ENCODE peak calls at places on chromosomes 16 and 17, in four cellular contexts. O, P, C and Y are unnamed samples. For H3K27me3, the result is how much of the 10 kb centered on the place peaks cover.

GRCh38 chr16:23755484-23755809 is 621 bp downstream of the CHP2 start:
- DNase-seq in P (no peak), O (no peak), C (no peak), Y (no peak)

GRCh38 chr17:62720126-62720850 is 87.8 kb downstream of the MARCHF10 start:
- DNase-seq in O (no peak), P (no peak), C (no peak), Y (no peak)

GRCh38 chr16:9521749-9522370 is 430.4 kb downstream of the HAPSTR1 start:
- DNase-seq in P (no peak), O (no peak), C (no peak), Y (no peak)

GRCh38 chr17:68455756-68456528 is 1.4 kb downstream of the WIPI1 start:
- DNase-seq in C (peak), O (no peak), P (peak), Y (peak)

GRCh38 chr17:59810894-59811153 is 81.9 kb downstream of the TUBD1 start:
- DNase-seq in O (no peak), P (no peak), C (no peak), Y (no peak)

GRCh38 chr17:72542317-72542716 is 421.5 kb downstream of the SOX9 start:
- DNase-seq in O (no peak), C (no peak), P (no peak), Y (no peak)

GRCh38 chr16:19166500-19166899 is 1.5 kb upstream of the SYT17 start:
- DNase-seq in P (no peak), O (no peak), C (peak), Y (no peak)

GRCh38 chr16:23141500-23141899 is 7.8 kb downstream of the USP31 start:
- DNase-seq in O (no peak), C (no peak), P (no peak), Y (no peak)

GRCh38 chr17:27920569-27920968 is 27.4 kb upstream of the LYRM9 start:
- DNase-seq in P (no peak), C (no peak), O (no peak), Y (no peak)

GRCh38 chr17:49646391-49647255 is 31.3 kb downstream of the SPOP start:
- DNase-seq in P (peak), C (peak), O (no peak), Y (peak)

GRCh38 chr16:85176541-85177447 is 64.5 kb upstream of the CIBAR2 start:
- DNase-seq in C (no peak), O (no peak), P (no peak), Y (no peak)

GRCh38 chr16:424033-424622 is 1.3 kb upstream of the RAB11FIP3 start:
- DNase-seq in C (peak), P (peak), O (no peak), Y (peak)

GRCh38 chr16:63702981-63703590 is 1418.8 kb downstream of the CDH11 start:
- DNase-seq in O (peak), P (no peak), C (no peak), Y (no peak)
- TF ChIP-seq CTCF in O (no peak), P (no peak), C (no peak), Y (peak)

DNA sequence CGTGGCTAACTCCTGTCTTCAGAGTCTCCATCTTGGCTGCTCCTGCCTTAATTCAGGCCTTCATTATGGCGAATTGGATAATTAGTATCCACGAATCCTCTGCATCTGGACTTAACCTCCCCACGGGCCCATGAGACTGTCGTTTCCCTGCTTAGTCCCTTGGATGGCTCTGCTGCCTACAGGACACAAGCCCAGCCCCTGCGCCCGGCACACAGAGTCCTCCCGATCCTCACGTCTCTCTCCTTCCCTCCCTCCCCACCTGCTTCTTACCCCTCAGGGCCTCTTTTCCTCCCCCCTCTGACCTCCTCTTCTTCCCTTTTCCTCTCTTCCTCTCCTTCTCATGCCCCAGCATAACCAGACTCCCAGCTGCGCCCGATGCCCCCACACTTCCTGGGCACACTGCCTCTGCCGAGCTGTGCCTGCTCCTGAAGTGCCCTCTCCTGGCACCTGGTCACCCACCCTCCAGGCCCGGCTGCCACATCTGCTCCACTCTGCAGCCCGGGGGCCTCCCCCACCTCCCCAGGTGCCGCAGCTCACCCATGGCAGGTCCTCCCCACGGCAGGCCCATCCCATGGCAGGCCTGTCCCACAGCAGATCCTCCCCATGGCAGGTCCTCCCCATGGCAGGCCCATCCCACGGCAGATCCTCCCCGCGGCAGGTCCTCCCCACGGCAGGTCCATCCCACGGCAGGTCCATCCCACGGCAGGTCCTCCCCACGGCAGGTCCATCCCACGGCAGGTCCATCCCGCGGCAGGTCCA is 45.9 kb downstream of the RPH3AL start:
- DNase-seq in C (no peak), P (no peak), O (no peak), Y (no peak)
- H3K27ac ChIP-seq in C (no peak), P (no peak), O (no peak), Y (no peak)

DNA sequence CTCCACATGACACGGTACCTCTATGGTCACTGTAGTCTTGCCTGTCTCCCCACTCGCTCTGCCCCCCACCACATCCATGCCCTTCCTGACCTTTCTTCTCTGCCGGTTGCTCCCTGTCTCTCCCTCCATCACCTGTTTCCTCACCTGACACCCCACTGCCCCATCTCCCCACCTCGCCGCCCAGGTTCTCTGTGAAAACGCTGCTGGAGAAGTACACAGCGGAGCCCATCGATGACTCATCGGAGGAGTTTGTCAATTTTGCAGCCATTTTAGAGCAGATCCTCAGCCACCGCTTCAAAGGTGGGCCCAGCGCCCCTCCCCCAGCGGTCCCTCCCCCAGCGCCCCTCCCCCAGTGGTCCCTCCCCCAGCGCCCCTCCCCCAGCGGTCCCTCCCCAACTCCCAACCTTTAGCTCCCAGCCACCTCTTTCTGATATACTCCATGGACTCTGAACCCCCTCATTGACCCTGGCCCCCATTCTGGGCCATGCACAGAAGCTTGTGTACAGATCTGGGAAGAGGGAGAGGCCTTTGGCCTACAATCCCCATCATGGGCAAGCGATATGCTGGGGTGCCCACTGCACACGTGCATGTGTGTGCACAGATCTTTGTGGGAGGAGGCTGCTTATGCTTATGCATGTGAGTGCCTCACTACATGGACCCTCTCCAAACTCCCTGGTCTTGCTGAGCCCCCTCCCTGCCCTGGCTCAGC is 4.1 kb downstream of the RUNDC3A start:
- DNase-seq in P (no peak), O (no peak), C (no peak), Y (no peak)
- H3K27me3 ChIP-seq in P (under half), O (under half), C (under half), Y (under half)

DNA sequence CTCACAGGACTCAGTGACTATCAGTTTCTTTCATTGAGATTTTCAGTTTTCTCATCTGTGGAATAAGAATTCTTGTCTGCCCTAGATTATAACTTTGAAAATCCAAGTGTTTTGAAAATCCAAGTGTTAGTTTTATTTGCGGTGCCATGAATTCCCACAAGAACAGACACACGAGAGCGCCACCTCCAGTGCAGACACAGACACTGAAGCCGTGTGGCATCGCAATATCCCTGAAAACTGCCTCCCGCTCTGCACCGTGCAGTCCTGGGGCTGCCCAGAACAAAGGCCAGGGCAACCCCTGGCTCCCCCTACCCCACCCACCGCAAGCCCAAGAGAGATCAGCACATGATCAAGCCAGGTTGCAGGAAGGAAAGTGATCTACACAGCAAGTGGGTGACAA is 229.5 kb upstream of the ASIC2 start:
- DNase-seq in O (no peak), P (no peak), C (no peak), Y (no peak)
- TF ChIP-seq CTCF in O (no peak), P (no peak), C (no peak), Y (no peak)

GRCh38 chr17:81385320-81386111 is 9.7 kb upstream of the BAHCC1 start:
- DNase-seq in P (no peak), C (no peak), O (no peak), Y (no peak)

GRCh38 chr17:81386141-81386645 is 9.1 kb upstream of the BAHCC1 start:
- DNase-seq in C (no peak), P (no peak), O (no peak), Y (no peak)

GRCh38 chr17:81386646-81387234 is 8.5 kb upstream of the BAHCC1 start:
- DNase-seq in P (no peak), O (peak), C (no peak), Y (no peak)

GRCh38 chr17:81383504-81384421 is 11.5 kb upstream of the BAHCC1 start:
- DNase-seq in O (no peak), C (no peak), P (no peak), Y (no peak)

GRCh38 chr17:81384929-81385319 is 10.3 kb upstream of the BAHCC1 start:
- DNase-seq in O (no peak), P (no peak), C (no peak), Y (no peak)
- H3K27ac ChIP-seq in O (peak), P (no peak), C (no peak), Y (no peak)

GRCh38 chr17:9022553-9023388 is 1.5 kb downstream of the NTN1 start:
- DNase-seq in C (no peak), O (peak), P (no peak), Y (no peak)
- H3K27me3 ChIP-seq in C (under half), O (half or more), P (under half), Y (half or more)

GRCh38 chr17:31092475-31093064 is 2.2 kb upstream of the NF1 start:
- DNase-seq in P (no peak), O (no peak), C (no peak), Y (peak)
- TF ChIP-seq CTCF in P (no peak), O (no peak), C (no peak), Y (no peak)

DNA sequence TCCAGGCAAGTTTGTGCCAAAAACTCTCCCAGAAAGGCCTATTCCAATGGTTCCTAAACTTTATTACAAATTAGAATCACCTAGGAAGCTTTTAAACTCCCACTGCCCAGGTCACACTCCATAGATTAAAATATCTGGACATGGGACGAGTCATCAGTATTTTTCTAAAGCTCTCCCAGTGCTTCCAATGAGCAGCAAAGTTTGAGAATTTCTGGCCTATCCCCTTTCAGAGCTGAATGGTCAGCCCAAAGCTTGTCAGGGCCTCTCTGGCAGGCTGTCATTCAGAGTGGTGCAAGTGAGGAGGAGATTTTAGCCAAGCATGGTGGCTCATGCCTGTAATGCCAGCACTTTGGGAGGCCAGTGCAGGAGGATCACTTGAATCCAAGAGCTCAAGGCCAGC is 2.4 kb downstream of the BCL6B start:
- DNase-seq in O (no peak), C (no peak), P (no peak), Y (no peak)
- H3K27ac ChIP-seq in O (no peak), C (no peak), P (no peak), Y (no peak)